ENCODE peak calls at places on chromosomes 11 and 22, in five cellular contexts. R is OCI-LY7, H is neural progenitor cell, M is PC-3, T is GM23338. Y is an unnamed sample.

GRCh38 chr22:49910229-49911155 is 7.7 kb downstream of the ALG12 start:
- DNase-seq in T (no peak), H (no peak), R (no peak), M (no peak), Y (no peak)

GRCh38 chr22:29165336-29166060 is 40.2 kb upstream of the EMID1 start:
- DNase-seq in H (no peak), R (no peak), M (no peak), T (no peak), Y (no peak)

GRCh38 chr22:45602824-45603301 is 68.8 kb upstream of the ATXN10 start:
- DNase-seq in M (no peak), T (peak; percentile 83), H (peak; percentile 80), R (peak; percentile 58), Y (peak; percentile 91)

GRCh38 chr11:130344846-130345245 is 30.1 kb upstream of the ZBTB44 start:
- DNase-seq in R (no peak), H (no peak), T (no peak), M (no peak), Y (no peak)

GRCh38 chr11:127000991-127001390 is 421 bp upstream of the KIRREL3 start:
- DNase-seq in M (no peak), R (no peak), H (peak; percentile 34), T (no peak), Y (peak; percentile 60)

GRCh38 chr11:84887055-84887629 is 740.0 kb downstream of the DLG2 start:
- DNase-seq in H (no peak), R (no peak), M (no peak), T (no peak), Y (peak; percentile 62)

GRCh38 chr11:43489869-43490465 is 131.2 kb downstream of the TTC17 start:
- DNase-seq in M (no peak), H (no peak), R (no peak), T (no peak), Y (peak; percentile 22)

GRCh38 chr11:62556872-62557631 is 10.4 kb upstream of the AHNAK start:
- DNase-seq in H (no peak), M (peak; percentile 55), T (no peak), R (no peak), Y (peak; percentile 36)

GRCh38 chr11:64233913-64234839 is at the start of gene VEGFB:
- DNase-seq in R (peak; percentile 67), M (peak; percentile 69), T (peak; percentile 71), H (peak; percentile 74), Y (peak; percentile 59)

GRCh38 chr11:41282436-41282835 is 177.0 kb downstream of the LRRC4C start:
- DNase-seq in H (peak; percentile 2), R (no peak), M (peak; percentile 56), T (no peak), Y (no peak)

GRCh38 chr11:119461250-119461963 is 38.4 kb upstream of the THY1 start:
- DNase-seq in R (no peak), M (peak; percentile 36), H (no peak), T (peak; percentile 19), Y (peak; percentile 35)

GRCh38 chr11:119729581-119730346 is 764 bp upstream of the NECTIN1 start:
- DNase-seq in R (no peak), M (peak; percentile 80), H (peak; percentile 59), T (peak; percentile 60), Y (peak; percentile 72)

GRCh38 chr22:37741312-37741795 is 44.5 kb downstream of the TRIOBP start:
- DNase-seq in R (no peak), T (peak; percentile 45), H (peak; percentile 27), M (peak; percentile 39), Y (peak; percentile 96)

GRCh38 chr11:44632466-44633123 is 67.1 kb downstream of the CD82 start:
- DNase-seq in M (peak; percentile 45), T (peak; percentile 76), R (peak; percentile 17), H (peak; percentile 64), Y (peak; percentile 55)

GRCh38 chr22:18024276-18024939 is at the start of gene MICAL3:
- DNase-seq in M (peak; percentile 74), T (peak; percentile 57), H (peak; percentile 82), R (peak; percentile 88), Y (peak; percentile 92)

GRCh38 chr11:110979696-110980095 is 265.8 kb upstream of the POU2AF2 start:
- DNase-seq in H (no peak), T (no peak), R (no peak), M (peak; percentile 31), Y (peak; percentile 58)

GRCh38 chr11:65496304-65497140 is 2.3 kb upstream of the MALAT1 start:
- DNase-seq in M (no peak), R (no peak), H (no peak), T (no peak), Y (peak; percentile 73)

GRCh38 chr11:6199174-6199810 is at the start of gene OR52W1:
- DNase-seq in M (no peak), H (no peak), R (no peak), T (no peak), Y (no peak)

GRCh38 chr22:22519591-22519990 is 479 bp downstream of the ZNF280A start:
- DNase-seq in T (no peak), M (no peak), H (peak; percentile 79), R (no peak), Y (no peak)

GRCh38 chr11:132941024-132941646 is 591.2 kb downstream of the OPCML start:
- DNase-seq in H (peak; percentile 45), M (peak; percentile 35), T (peak; percentile 66), R (peak; percentile 17), Y (peak; percentile 63)

GRCh38 chr11:65853249-65853979 is 4.6 kb downstream of the CFL1 start:
- DNase-seq in R (no peak), H (peak; percentile 28), M (no peak), T (peak; percentile 68), Y (no peak)

GRCh38 chr11:126403658-126404057 is 48.2 kb downstream of the ST3GAL4 start:
- DNase-seq in T (no peak), R (no peak), M (no peak), H (no peak), Y (no peak)

GRCh38 chr11:116648229-116649174 is 124.3 kb downstream of the BUD13 start:
- DNase-seq in T (no peak), R (no peak), M (no peak), H (no peak), Y (no peak)

GRCh38 chr22:36425977-36426523 is 38.3 kb upstream of the MYH9 start:
- DNase-seq in H (peak; percentile 49), M (no peak), R (no peak), T (peak; percentile 47), Y (no peak)

GRCh38 chr11:29173660-29174062 is 843.2 kb downstream of the KCNA4 start:
- DNase-seq in T (no peak), M (peak; percentile 73), H (no peak), R (no peak), Y (peak; percentile 68)
- TF ChIP-seq EZH2phosphoT487 in T (no peak), M (no peak), H (no peak), R (no peak), Y (no peak)

DNA sequence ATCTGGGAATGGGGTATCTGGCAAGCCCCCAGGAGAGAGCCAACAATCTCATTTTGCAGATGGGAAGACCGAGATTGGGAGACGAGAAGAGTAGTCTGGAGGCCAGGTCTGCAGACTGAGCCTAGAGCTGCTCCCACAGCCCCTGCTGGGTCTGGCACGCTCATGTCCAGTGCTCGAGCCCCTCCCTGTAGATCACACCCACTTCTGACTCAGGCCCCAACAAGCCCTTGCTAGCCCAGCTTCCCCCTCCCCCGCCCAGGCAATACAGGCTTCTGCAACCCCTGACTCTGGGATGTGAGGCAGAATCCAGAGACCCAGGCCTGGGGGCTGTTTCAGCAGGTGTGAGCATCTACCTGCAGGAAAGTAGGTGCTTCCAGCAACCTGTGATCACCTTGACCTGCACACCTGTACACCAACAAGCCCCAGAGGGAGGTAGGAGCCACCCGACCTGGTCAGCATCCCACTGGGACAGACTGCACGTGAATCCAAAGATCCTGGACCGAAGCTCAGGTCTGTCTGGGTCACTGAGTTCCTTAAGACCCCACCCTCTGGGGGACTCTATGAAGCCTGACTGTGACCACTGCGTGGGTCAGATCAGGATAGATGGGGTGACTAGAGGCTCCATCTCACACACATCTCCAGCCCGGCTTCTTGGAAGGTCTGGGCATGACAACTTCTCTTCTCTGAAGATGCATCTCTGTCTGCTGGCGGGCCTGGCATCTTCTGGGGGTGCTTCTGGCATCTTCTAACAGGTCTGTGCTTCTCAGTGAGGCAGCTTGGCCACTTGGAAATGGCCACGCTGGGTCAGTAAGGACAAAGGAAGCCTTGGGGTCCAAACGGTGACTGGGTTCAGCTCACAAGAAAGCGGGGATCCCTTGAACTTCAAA is 29.3 kb downstream of the LINC01488 start:
- DNase-seq in R (no peak), H (no peak), M (peak; percentile 51), T (no peak), Y (peak; percentile 58)
- TF ChIP-seq EZH2phosphoT487 in R (no peak), H (no peak), M (no peak), T (no peak), Y (no peak)

GRCh38 chr22:19713650-19714319 is 518 bp upstream of the SEPTIN5 start:
- DNase-seq in T (peak; percentile 60), H (peak; percentile 73), M (no peak), R (no peak), Y (peak; percentile 47)
- TF ChIP-seq EZH2phosphoT487 in T (no peak), H (no peak), M (no peak), R (no peak), Y (no peak)

GRCh38 chr22:26581769-26582168 is 8.2 kb downstream of the TPST2 start:
- DNase-seq in M (no peak), R (no peak), H (no peak), T (no peak), Y (no peak)
- TF ChIP-seq EZH2phosphoT487 in M (no peak), R (no peak), H (no peak), T (no peak), Y (no peak)

DNA sequence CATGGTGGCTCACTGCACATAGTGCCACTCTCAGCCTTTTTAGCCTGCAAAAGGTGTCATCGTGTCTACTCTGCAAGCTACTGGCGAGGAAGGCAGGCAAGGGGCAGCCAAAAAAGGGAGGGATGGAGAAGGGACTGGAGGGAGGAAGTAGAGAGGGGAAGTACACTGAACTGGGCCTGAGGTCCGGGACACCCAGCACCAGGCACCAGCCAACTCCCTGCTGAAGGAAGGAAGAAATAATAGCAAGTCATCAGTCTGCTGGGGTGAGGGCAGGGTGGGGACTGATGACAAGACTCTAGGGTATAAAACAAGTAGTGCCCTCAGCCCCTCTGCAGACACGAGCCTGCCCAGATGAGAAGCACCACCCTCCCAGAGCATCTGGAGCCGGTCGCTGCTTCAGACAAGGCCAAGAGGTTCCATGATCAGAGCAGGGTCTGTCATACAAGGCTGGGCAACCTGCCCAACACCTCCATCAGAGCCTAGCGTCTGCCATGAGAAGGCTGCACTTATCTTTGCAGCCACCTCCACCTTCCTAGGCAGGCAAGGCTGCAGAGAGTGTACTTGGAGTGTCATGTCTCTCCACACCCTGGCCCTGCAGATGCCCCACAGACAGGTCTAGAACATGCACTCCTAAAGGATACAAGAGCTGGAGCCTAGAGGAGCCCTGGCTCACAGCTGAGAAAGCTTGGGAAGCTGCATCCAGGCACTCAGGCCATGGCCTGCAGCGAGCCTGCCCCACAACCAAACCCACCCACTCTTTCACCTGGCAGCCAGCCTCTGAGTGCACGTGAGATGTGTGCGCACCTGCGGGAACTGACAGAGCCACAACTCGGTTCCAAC is 9.0 kb upstream of the COMT start:
- DNase-seq in H (no peak), R (no peak), T (no peak), M (no peak), Y (no peak)
- TF ChIP-seq EZH2phosphoT487 in H (no peak), R (no peak), T (no peak), M (no peak), Y (no peak)

GRCh38 chr22:32648486-32648885 is 153.0 kb upstream of the TIMP3 start:
- DNase-seq in T (no peak), M (no peak), R (no peak), H (no peak), Y (no peak)
- TF ChIP-seq EZH2phosphoT487 in T (no peak), M (no peak), R (no peak), H (no peak), Y (no peak)

Y was measured in GM23248.